ENCODE peak calls at places on chromosomes 1 and 21, in seven cellular contexts. K, N, J, U, Z, W and I are unnamed samples.

GRCh38 chr1:88302843-88303486 is 381.1 kb upstream of the PKN2 start:
- DNase-seq in W (peak; percentile 2), J (peak; percentile 42), K (no peak), N (peak; percentile 43), Z (no peak), U (no peak), I (no peak)

GRCh38 chr1:219812491-219813221 is 115.7 kb downstream of the SLC30A10 start:
- DNase-seq in J (peak; percentile 77), U (no peak), W (peak; percentile 67), Z (no peak), K (no peak), N (no peak), I (no peak)

GRCh38 chr1:167555971-167556714 is 2.6 kb upstream of the CREG1 start:
- DNase-seq in W (peak; percentile 86), K (peak; percentile 75), U (peak; percentile 75), Z (peak; percentile 78), J (peak; percentile 96), N (peak; percentile 73), I (peak; percentile 84)

GRCh38 chr1:234978397-234979291 is 150.0 kb downstream of the TOMM20 start:
- DNase-seq in J (peak; percentile 77), Z (no peak), K (peak; percentile 83), W (peak; percentile 94), U (peak; percentile 80), N (peak; percentile 92), I (peak; percentile 92)

GRCh38 chr1:210684466-210685294 is 356.0 kb downstream of the HHAT start:
- DNase-seq in W (no peak), U (no peak), K (no peak), Z (no peak), J (no peak), N (no peak), I (no peak)

GRCh38 chr1:110084226-110085078 is 14.0 kb upstream of the ALX3 start:
- DNase-seq in K (no peak), J (peak; percentile 33), U (peak; percentile 83), W (no peak), Z (no peak), N (no peak), I (peak; percentile 85)

GRCh38 chr1:109771712-109772657 is 8.3 kb upstream of the EPS8L3 start:
- DNase-seq in N (peak; percentile 44), K (peak; percentile 16), W (no peak), J (no peak), Z (no peak), U (peak; percentile 32), I (peak; percentile 58)

GRCh38 chr21:31526040-31526439 is 133.5 kb upstream of the SOD1 start:
- DNase-seq in W (no peak), J (peak; percentile 45), N (no peak), U (no peak), Z (no peak), K (no peak), I (no peak)

GRCh38 chr1:156623946-156624813 is 5.0 kb downstream of the HAPLN2 start:
- DNase-seq in J (peak; percentile 48), K (peak; percentile 69), W (no peak), U (peak; percentile 73), N (no peak), Z (no peak), I (peak; percentile 81)

GRCh38 chr1:43165765-43166164 is 6.3 kb downstream of the EBNA1BP2 start:
- DNase-seq in W (no peak), Z (no peak), K (no peak), U (no peak), J (no peak), N (no peak), I (no peak)

GRCh38 chr1:45542591-45542990 is 8.0 kb upstream of the AKR1A1 start:
- DNase-seq in Z (no peak), W (no peak), U (peak; percentile 66), J (no peak), K (no peak), N (peak; percentile 91), I (no peak)

GRCh38 chr1:25568090-25568833 is 24.9 kb downstream of the LDLRAP1 start:
- DNase-seq in J (peak; percentile 99), Z (no peak), K (no peak), N (no peak), U (no peak), W (no peak), I (no peak)

GRCh38 chr1:168688679-168689657 is 40.0 kb downstream of the DPT start:
- DNase-seq in K (no peak), J (no peak), W (no peak), N (no peak), U (no peak), Z (no peak), I (no peak)

GRCh38 chr21:43767980-43768867 is 7.9 kb downstream of the CSTB start:
- DNase-seq in Z (no peak), K (no peak), N (no peak), J (peak; percentile 94), W (no peak), U (peak; percentile 91), I (no peak)

GRCh38 chr1:160884091-160884490 is 889 bp downstream of the ITLN1 start:
- DNase-seq in U (no peak), Z (no peak), N (no peak), K (no peak), W (no peak), J (no peak), I (no peak)

GRCh38 chr1:161219078-161219892 is 4.1 kb downstream of the APOA2 start:
- DNase-seq in W (no peak), J (no peak), U (no peak), N (no peak), Z (no peak), K (no peak), I (no peak)

GRCh38 chr1:50995651-50996050 is 25.6 kb downstream of the CDKN2C start:
- DNase-seq in U (no peak), Z (no peak), K (no peak), J (no peak), W (no peak), N (no peak), I (no peak)

GRCh38 chr1:203322480-203323179 is 17.3 kb downstream of the BTG2 start:
- DNase-seq in W (no peak), Z (no peak), K (no peak), U (no peak), N (no peak), J (no peak), I (no peak)

DNA sequence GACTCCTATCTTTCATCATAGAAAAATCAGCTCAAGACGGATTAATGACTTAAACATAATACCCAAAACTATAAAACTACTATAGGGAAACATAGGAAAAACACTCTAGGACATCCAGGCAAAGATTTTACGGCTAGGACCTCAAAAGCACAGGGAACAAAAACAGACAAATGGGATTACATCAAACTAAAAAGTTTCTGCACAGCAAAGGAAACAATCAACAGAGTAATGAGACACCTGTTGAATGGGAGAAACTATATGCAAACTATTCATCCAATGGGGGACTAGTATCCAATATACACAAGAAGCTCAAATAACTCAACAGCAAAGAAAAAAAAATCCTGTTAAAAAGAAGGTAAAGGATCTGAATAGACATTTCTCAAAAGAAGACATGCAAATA is 18.6 kb downstream of the NSL1 start:
- DNase-seq in N (no peak), K (no peak), J (no peak), W (no peak), U (no peak), Z (no peak), I (no peak)
- TF ChIP-seq CTCF in N (no peak), K (no peak), J (no peak), W (no peak), U (no peak), Z (no peak), I (no peak)

GRCh38 chr1:90724926-90725325 is 7.8 kb upstream of the BARHL2 start:
- DNase-seq in J (no peak), U (no peak), K (no peak), Z (no peak), N (no peak), W (no peak), I (no peak)

GRCh38 chr1:90722874-90723273 is 5.8 kb upstream of the BARHL2 start:
- DNase-seq in N (no peak), J (no peak), U (no peak), K (no peak), W (no peak), Z (no peak), I (no peak)

GRCh38 chr1:90724361-90724760 is 7.3 kb upstream of the BARHL2 start:
- DNase-seq in J (no peak), N (no peak), K (no peak), U (no peak), Z (no peak), W (no peak), I (no peak)

GRCh38 chr1:90725341-90725960 is 8.3 kb upstream of the BARHL2 start:
- DNase-seq in K (no peak), W (no peak), J (no peak), Z (no peak), N (no peak), U (peak; percentile 63), I (no peak)

DNA sequence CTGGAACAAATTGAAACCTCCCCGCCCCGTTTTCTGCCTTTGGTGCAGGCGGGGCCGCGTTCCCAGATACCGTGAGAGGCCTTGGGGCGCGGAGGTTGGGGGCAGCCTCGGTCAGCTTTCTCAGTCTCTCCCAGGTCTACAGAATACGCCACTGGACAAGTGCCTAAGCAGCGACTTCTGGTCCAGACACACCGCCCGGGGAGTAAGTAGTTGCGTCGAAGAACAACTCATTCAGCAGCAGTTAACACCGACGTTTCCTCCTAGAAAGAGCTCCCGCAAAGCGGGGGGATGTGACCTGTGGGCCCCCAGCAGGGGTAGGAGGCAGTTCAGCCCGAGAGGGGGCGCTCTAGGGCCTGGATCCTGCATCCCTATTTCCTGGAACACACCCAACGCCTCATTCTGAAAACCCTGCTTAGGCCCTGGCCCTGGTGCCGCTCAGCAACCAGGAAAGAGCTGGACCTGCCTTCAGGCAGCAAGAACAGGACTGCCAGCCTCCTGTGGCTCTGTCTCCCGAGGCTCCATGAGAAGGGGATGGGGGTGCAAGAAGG is 6.5 kb upstream of the BARHL2 start:
- DNase-seq in K (no peak), U (no peak), J (no peak), Z (no peak), W (no peak), N (no peak), I (no peak)
- H3K4me3 ChIP-seq in K (no peak overlapping the region), U (peak overlapping the region; percentile 39), J (no peak overlapping the region), Z (peak overlapping the region; percentile 61), W (no peak overlapping the region), N (no peak overlapping the region), I (peak overlapping the region; percentile 33)

GRCh38 chr1:197998110-197998509 is 80.9 kb downstream of the LHX9 start:
- DNase-seq in K (no peak), U (no peak), N (no peak), J (no peak), W (no peak), Z (no peak), I (no peak)
- TF ChIP-seq CTCF in K (no peak), U (no peak), N (no peak), J (no peak), W (peak; percentile 37), Z (no peak), I (no peak)

DNA sequence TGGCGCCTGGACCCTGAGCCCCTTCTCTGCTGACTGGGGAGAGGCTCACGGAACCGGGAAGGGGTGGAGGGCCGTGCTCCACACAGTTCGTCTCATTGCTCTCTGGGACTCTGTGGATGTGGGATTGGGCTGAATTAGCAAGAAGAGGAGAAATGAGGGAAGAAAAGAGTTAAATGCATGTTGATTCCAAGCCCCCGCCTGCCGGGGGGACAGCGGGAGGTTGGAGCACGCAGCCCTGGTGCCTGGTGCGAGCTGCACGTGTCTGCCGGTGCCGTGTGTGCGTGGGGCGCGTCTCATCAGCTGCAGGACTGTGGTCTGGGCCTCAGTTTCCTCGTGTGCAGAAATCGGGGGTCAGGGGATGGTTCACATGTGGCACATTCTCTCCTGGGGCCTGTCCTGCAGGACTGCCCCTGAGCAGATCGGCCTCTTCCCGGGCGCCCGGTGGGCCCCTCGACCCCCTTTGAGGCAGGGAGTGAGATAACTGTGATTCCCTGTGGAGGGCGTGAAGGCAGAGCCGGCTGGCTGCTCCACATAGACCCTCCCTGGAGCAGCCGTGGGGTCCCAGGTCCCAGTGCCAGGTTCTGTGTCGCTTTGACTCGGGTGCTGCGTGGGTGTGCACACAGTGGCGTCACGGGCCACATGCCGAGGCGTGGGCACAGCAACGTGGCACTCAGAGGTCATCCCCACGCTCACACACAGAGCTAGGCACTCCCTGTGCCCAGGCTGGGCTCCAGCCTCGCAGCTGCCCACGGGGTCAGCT is 11.4 kb downstream of the SAMD11 start:
- DNase-seq in Z (no peak), K (no peak), W (no peak), N (no peak), U (no peak), J (no peak), I (no peak)
- H3K4me3 ChIP-seq in Z (no peak overlapping the region), K (no peak overlapping the region), W (no peak overlapping the region), N (no peak overlapping the region), U (no peak overlapping the region), J (no peak overlapping the region), I (no peak overlapping the region)